ENCODE peak calls at places on chromosomes 4 and X, in nine cellular contexts. B is breast epithelium; C is ascending aorta; R is K562; F is thyroid gland; Z is naive thymus-derived CD4-positive, alpha-beta T cell; X is gastrocnemius medialis; K is pancreas; Q is BE2C. I is an unnamed sample. For H3K27me3, the result is how much of the 10 kb centered on the place peaks cover.

GRCh38 chr4:73419106-73420038 is 15.3 kb downstream of the ALB start:
- DNase-seq in B (no peak), C (no peak), R (no peak), F (no peak), Z (no peak), X (no peak), K (no peak), Q (no peak), I (no peak)

GRCh38 chr4:577499-578450 is 1.7 kb upstream of the TMEM271 start:
- DNase-seq in B (no peak), C (no peak), R (no peak), F (no peak), Z (no peak), X (no peak), K (no peak), Q (no peak), I (peak)

GRCh38 chr4:39568805-39569204 is 41.6 kb upstream of the UGDH start:
- DNase-seq in B (no peak), C (no peak), R (no peak), F (no peak), Z (no peak), X (no peak), K (no peak), Q (no peak), I (no peak)

GRCh38 chrX:110944323-110944761 is 148.7 kb upstream of the CHRDL1 start:
- DNase-seq in B (peak), C (no peak), R (no peak), F (peak), Z (no peak), X (no peak), K (peak), Q (peak), I (no peak)

GRCh38 chr4:16505726-16506125 is 279.5 kb upstream of the TAPT1 start:
- DNase-seq in B (no peak), C (no peak), R (no peak), F (no peak), Z (no peak), X (no peak), K (no peak), Q (peak), I (no peak)

GRCh38 chrX:312621-313331 is 5.8 kb downstream of the GTPBP6 start:
- DNase-seq in B (no peak), C (no peak), R (no peak), F (no peak), Z (no peak), X (no peak), K (peak), Q (no peak), I (no peak)

GRCh38 chr4:124206779-124207605 is 505.5 kb downstream of the ANKRD50 start:
- DNase-seq in B (peak), C (no peak), R (no peak), F (no peak), Z (no peak), X (no peak), K (peak), Q (no peak), I (no peak)

GRCh38 chr4:158182736-158183135 is 9.9 kb upstream of the GASK1B start:
- DNase-seq in B (no peak), C (no peak), R (peak), F (no peak), Z (no peak), X (no peak), K (no peak), Q (peak), I (no peak)

GRCh38 chrX:70262952-70263567 is 3.1 kb upstream of the P2RY4 start:
- DNase-seq in B (peak), C (no peak), R (peak), F (peak), Z (peak), X (no peak), K (no peak), Q (peak), I (peak)

GRCh38 chr4:1578968-1579833 is 104.9 kb downstream of the FAM53A start:
- DNase-seq in B (peak), C (peak), R (peak), F (peak), Z (peak), X (peak), K (peak), Q (no peak), I (peak)

GRCh38 chrX:1564750-1565683 is 26.4 kb upstream of the AKAP17A start:
- DNase-seq in B (no peak), C (peak), R (no peak), F (no peak), Z (no peak), X (no peak), K (no peak), Q (no peak), I (no peak)

GRCh38 chr4:83751336-83751949 is 215.5 kb downstream of the GPAT3 start:
- DNase-seq in B (no peak), C (no peak), R (no peak), F (no peak), Z (no peak), X (no peak), K (no peak), Q (peak), I (no peak)
- H3K27me3 ChIP-seq in B (under half), C (under half), R (under half), F (under half), Z (under half), X (under half), K (under half), Q (under half), I (under half)

GRCh38 chrX:33175201-33175600 is 36.1 kb downstream of the DMD start:
- DNase-seq in B (no peak), C (no peak), R (no peak), F (no peak), Z (no peak), X (no peak), K (no peak), Q (no peak), I (no peak)
- H3K27me3 ChIP-seq in B (under half), C (under half), R (under half), F (under half), Z (under half), X (under half), K (under half), Q (under half), I (under half)

DNA sequence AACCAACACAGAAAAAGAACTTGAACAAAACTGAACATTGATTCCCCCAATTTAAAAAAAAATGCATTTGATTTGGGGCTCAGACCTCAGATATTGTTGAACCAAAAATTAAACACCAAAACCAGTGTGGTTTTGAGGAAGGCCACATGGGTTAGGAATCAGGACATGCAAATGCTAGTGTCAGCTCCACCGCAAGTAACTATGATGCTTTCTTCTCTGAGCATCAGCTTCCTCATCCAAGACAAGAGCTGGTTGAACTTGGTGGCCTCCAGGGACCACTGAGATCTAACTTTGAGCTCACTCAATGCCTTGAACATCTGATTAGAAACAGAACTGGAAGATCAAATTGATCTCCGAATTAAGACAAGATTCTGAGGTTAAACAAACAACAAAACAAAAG is 142.9 kb upstream of the NWD2 start:
- DNase-seq in B (no peak), C (no peak), R (no peak), F (no peak), Z (no peak), X (no peak), K (no peak), Q (no peak), I (no peak)
- H3K27me3 ChIP-seq in B (under half), C (under half), R (under half), F (under half), Z (under half), X (under half), K (under half), Q (under half), I (under half)

GRCh38 chr4:86762649-86763048 is 86.5 kb downstream of the SLC10A6 start:
- DNase-seq in B (no peak), C (no peak), R (no peak), F (no peak), Z (no peak), X (no peak), K (no peak), Q (no peak), I (no peak)

GRCh38 chr4:86757468-86757867 is 91.7 kb downstream of the SLC10A6 start:
- DNase-seq in B (no peak), C (no peak), R (no peak), F (no peak), Z (no peak), X (no peak), K (no peak), Q (no peak), I (no peak)

GRCh38 chr4:86755388-86755787 is 93.8 kb downstream of the SLC10A6 start:
- DNase-seq in B (no peak), C (no peak), R (no peak), F (no peak), Z (no peak), X (no peak), K (no peak), Q (no peak), I (no peak)

GRCh38 chr4:86759298-86759697 is 89.9 kb downstream of the SLC10A6 start:
- DNase-seq in B (no peak), C (no peak), R (no peak), F (no peak), Z (no peak), X (no peak), K (no peak), Q (no peak), I (no peak)
- H3K27me3 ChIP-seq in B (under half), C (under half), R (under half), F (under half), Z (under half), X (under half), K (under half), Q (under half), I (under half)

GRCh38 chrX:130110379-130111219 is at the start of gene ELF4:
- DNase-seq in B (no peak), C (peak), R (peak), F (peak), Z (no peak), X (no peak), K (no peak), Q (peak), I (peak)
- H3K27me3 ChIP-seq in B (under half), C (under half), R (under half), F (under half), Z (under half), X (under half), K (under half), Q (under half), I (under half)

GRCh38 chr4:173501592-173502150 is 28.4 kb downstream of the HAND2 start:
- DNase-seq in B (no peak), C (no peak), R (no peak), F (no peak), Z (no peak), X (no peak), K (no peak), Q (no peak), I (no peak)

GRCh38 chr4:173505924-173506779 is 23.9 kb downstream of the HAND2 start:
- DNase-seq in B (no peak), C (peak), R (peak), F (no peak), Z (no peak), X (no peak), K (peak), Q (peak), I (no peak)

GRCh38 chr4:173500841-173501591 is 29.0 kb downstream of the HAND2 start:
- DNase-seq in B (no peak), C (no peak), R (no peak), F (no peak), Z (no peak), X (no peak), K (no peak), Q (no peak), I (no peak)

GRCh38 chr4:173504181-173504503 is 25.9 kb downstream of the HAND2 start:
- DNase-seq in B (no peak), C (peak), R (no peak), F (no peak), Z (no peak), X (no peak), K (no peak), Q (peak), I (no peak)

DNA sequence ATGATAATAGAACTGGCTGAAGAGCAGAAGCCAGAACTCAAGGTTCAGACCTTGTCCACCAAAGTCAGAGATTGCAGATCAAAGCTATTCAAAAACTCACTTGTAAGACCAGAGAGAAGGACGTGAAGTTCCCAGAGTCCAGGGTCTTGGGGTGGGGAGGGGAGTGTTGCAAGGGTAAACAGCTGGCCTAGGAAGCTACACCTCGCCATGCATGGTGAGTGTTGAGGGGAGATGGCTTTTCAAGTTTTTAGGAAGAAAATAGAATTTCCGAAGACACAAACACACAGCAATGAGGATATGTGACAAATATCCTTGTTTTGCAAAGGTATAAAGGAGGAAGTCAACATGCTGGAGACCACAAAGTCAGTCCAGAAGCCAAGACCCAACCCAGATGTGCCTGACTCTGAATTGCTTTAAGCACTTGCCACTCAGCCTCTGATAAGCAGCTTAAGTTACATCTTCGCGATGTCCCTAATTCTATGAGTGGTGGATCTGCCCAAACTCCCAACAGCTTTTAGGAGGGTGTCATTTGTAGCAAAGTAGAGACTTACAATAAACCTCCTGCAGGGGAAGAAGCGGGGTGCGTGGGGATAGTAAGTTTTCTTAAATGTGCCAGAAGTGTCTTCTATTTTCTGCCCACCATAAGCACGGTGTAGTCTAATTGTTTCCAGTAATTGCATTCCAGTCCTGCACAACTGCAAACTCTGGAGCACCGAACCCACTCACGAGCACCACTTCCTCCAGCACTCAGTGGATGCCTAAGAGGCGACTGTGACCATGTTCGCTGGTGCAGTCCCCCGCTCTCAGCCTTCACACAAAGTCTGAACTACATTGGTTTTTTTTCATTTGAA is 26.5 kb downstream of the HAND2 start:
- DNase-seq in B (no peak), C (no peak), R (no peak), F (no peak), Z (no peak), X (no peak), K (no peak), Q (no peak), I (no peak)
- H3K27me3 ChIP-seq in B (under half), C (under half), R (under half), F (half or more), Z (under half), X (half or more), K (under half), Q (under half), I (under half)

GRCh38 chrX:136540226-136540625 is 8.2 kb downstream of the VGLL1 start:
- DNase-seq in B (no peak), C (no peak), R (no peak), F (no peak), Z (no peak), X (no peak), K (no peak), Q (no peak), I (no peak)
- H3K27me3 ChIP-seq in B (under half), C (under half), R (under half), F (under half), Z (under half), X (under half), K (under half), Q (under half), I (under half)

GRCh38 chrX:79288723-79289122 is 78.4 kb downstream of the ITM2A start:
- DNase-seq in B (no peak), C (no peak), R (no peak), F (no peak), Z (no peak), X (no peak), K (no peak), Q (no peak), I (no peak)
- H3K27me3 ChIP-seq in B (under half), C (under half), R (under half), F (under half), Z (under half), X (under half), K (under half), Q (under half), I (under half)

GRCh38 chr4:7145291-7145934 is 46.9 kb upstream of the SORCS2 start:
- DNase-seq in B (no peak), C (no peak), R (no peak), F (no peak), Z (no peak), X (no peak), K (no peak), Q (no peak), I (no peak)

GRCh38 chr4:7146059-7146763 is 46.1 kb upstream of the SORCS2 start:
- DNase-seq in B (no peak), C (no peak), R (no peak), F (no peak), Z (no peak), X (no peak), K (no peak), Q (no peak), I (no peak)

GRCh38 chr4:7147261-7147660 is 45.1 kb upstream of the SORCS2 start:
- DNase-seq in B (no peak), C (no peak), R (no peak), F (no peak), Z (no peak), X (no peak), K (no peak), Q (no peak), I (no peak)

GRCh38 chr4:7147661-7148310 is 44.6 kb upstream of the SORCS2 start:
- DNase-seq in B (no peak), C (no peak), R (no peak), F (no peak), Z (no peak), X (no peak), K (no peak), Q (no peak), I (no peak)

DNA sequence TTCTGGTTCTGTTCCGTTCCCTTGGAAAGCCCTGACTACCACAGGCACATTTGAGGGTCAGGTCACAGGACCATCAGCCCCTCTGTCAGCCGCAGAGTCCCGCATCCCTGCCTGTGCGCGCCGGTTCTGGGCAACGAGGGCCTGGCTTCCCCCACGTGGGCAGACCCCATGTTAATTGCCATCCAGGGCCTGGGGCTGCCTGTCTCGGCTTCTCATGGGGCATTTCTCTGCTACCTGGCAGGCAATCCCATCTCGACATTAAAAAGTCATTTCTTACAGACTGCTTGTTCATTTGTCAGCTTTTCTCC is 45.6 kb upstream of the SORCS2 start:
- DNase-seq in B (no peak), C (no peak), R (no peak), F (no peak), Z (no peak), X (no peak), K (no peak), Q (no peak), I (no peak)
- H3K27me3 ChIP-seq in B (under half), C (under half), R (half or more), F (under half), Z (under half), X (under half), K (under half), Q (under half), I (under half)